ENCODE peak calls at places on chromosomes 12 and 14, in nine cellular contexts. R is fibroblast of villous mesenchyme, D is colonic mucosa, G is foreskin keratinocyte, X is fibroblast of mammary gland, W is endothelial cell of umbilical vein, F is OCI-LY7, M is thoracic aorta, N is tibial nerve. S is an unnamed sample.

GRCh38 chr12:42846782-42847181 is 257.2 kb upstream of the PRICKLE1 start:
- DNase-seq in R (peak), F (no peak), W (no peak), D (no peak), G (peak), X (peak), N (no peak), M (no peak), S (no peak)

GRCh38 chr14:80446356-80446755 is 235.1 kb upstream of the DIO2 start:
- DNase-seq in N (no peak), F (no peak), D (no peak), R (peak), X (peak), G (no peak), W (no peak), M (no peak), S (no peak)

GRCh38 chr14:54629183-54629582 is 62.3 kb downstream of the SAMD4A start:
- DNase-seq in W (no peak), D (no peak), R (no peak), N (no peak), M (no peak), G (no peak), X (no peak), F (no peak), S (no peak)

GRCh38 chr12:122730215-122731014 is at the start of gene HCAR1:
- DNase-seq in N (no peak), W (no peak), R (peak), D (no peak), F (no peak), X (peak), M (no peak), G (no peak), S (no peak)

GRCh38 chr14:104287301-104288009 is 149.1 kb downstream of the KIF26A start:
- DNase-seq in D (no peak), R (no peak), X (no peak), G (no peak), N (no peak), M (no peak), F (no peak), W (no peak), S (no peak)

GRCh38 chr14:73221945-73222344 is 15.4 kb upstream of the PAPLN start:
- DNase-seq in N (no peak), M (no peak), R (peak), W (peak), F (no peak), G (peak), X (peak), D (no peak), S (no peak)

GRCh38 chr12:128449146-128449894 is 182.3 kb downstream of the TMEM132C start:
- DNase-seq in G (peak), M (no peak), N (no peak), R (no peak), F (no peak), X (no peak), D (no peak), W (no peak), S (no peak)

GRCh38 chr14:55864890-55865655 is 253.1 kb upstream of the PELI2 start:
- DNase-seq in N (no peak), F (peak), G (no peak), W (no peak), M (no peak), D (no peak), X (no peak), R (no peak), S (no peak)

GRCh38 chr12:13666806-13667205 is 314.6 kb downstream of the GRIN2B start:
- DNase-seq in M (no peak), F (no peak), G (no peak), R (peak), W (no peak), D (no peak), N (no peak), X (no peak), S (no peak)

GRCh38 chr12:13661005-13661887 is 320.2 kb downstream of the GRIN2B start:
- DNase-seq in D (peak), N (peak), F (peak), R (peak), G (peak), M (no peak), X (peak), W (peak), S (no peak)
- TF ChIP-seq CTCF in D (peak), N (peak), F (peak), R (peak), G (peak), M (peak), X (peak), W (peak), S (peak)

GRCh38 chr14:93033983-93034670 is 81.6 kb downstream of the ITPK1 start:
- DNase-seq in N (no peak), R (no peak), G (no peak), W (no peak), X (no peak), D (no peak), F (peak), M (no peak), S (no peak)
- TF ChIP-seq CTCF in N (peak), R (peak), G (peak), W (peak), X (peak), D (peak), F (peak), M (no peak), S (peak)

GRCh38 chr14:87055007-87055406 is 938.0 kb downstream of the GALC start:
- DNase-seq in M (no peak), W (no peak), N (no peak), D (no peak), X (no peak), R (no peak), G (no peak), F (no peak), S (no peak)

GRCh38 chr14:87045956-87046355 is 947.0 kb downstream of the GALC start:
- DNase-seq in F (no peak), D (no peak), X (no peak), N (no peak), R (no peak), G (no peak), W (no peak), M (no peak), S (no peak)

GRCh38 chr14:87052646-87053225 is 940.2 kb downstream of the GALC start:
- DNase-seq in G (peak), W (no peak), N (no peak), M (no peak), D (no peak), R (no peak), X (no peak), F (no peak), S (no peak)

GRCh38 chr14:87046960-87047359 is 946.0 kb downstream of the GALC start:
- DNase-seq in R (no peak), D (no peak), G (no peak), W (no peak), F (no peak), N (no peak), X (no peak), M (no peak), S (no peak)

DNA sequence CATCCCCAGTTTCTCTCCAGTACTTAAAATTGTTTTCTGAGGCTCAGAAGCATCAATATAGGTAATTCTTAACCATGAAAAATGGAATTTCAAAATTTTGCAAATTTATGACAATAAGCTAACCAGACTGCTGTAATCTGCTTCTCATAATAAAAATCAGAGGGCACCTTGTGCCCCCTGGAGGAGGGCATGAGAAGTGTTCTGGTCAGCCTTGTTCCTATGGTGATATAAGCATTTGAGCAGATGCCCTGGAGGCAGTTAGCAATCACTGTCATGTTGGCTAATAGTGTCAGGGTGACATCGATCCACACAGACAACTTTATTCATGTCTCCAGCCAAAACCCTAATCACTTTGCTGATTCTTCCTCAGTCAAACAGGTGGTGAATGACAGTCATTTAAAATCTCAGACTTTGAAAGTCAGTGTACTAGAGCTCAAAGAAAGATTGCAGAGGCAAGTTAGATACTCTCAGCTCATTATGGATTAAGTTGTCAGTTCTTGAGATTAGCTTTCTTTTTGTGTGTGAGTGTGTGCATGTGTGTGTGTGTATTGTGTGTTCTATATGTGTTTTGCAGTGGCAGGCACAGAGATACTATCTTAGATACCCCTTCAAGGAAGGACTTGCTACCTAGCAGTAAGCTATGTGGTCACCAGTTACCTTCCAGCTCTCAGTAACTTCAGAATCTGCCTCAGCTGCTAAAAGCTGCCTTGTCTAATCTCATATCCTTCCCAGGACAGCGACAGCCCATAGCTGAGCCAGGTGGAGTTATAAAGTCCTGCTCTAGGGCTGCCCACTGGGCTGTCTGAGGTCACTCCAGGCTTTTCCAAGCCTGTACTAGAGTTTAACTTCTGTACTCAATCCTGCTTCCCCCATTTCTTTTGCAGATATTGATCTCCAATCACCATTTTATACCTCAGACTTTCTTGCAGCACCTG is 942.8 kb downstream of the GALC start:
- DNase-seq in M (no peak), G (peak), F (peak), D (no peak), X (peak), N (no peak), R (peak), W (no peak), S (no peak)
- TF ChIP-seq CTCF in M (no peak), G (peak), F (peak), D (no peak), X (peak), N (no peak), R (peak), W (no peak), S (peak)

GRCh38 chr12:49296836-49297694 is 2.1 kb downstream of the PRPH start:
- DNase-seq in M (no peak), F (no peak), W (no peak), G (peak), N (no peak), D (peak), R (no peak), X (no peak), S (no peak)
- TF ChIP-seq CTCF in M (no peak), F (peak), W (no peak), G (peak), N (no peak), D (peak), R (no peak), X (no peak), S (no peak)

GRCh38 chr14:33539918-33540357 is 410.9 kb downstream of the EGLN3 start:
- DNase-seq in W (peak), X (no peak), M (no peak), D (no peak), G (no peak), F (no peak), N (no peak), R (no peak), S (no peak)
- TF ChIP-seq CTCF in W (no peak), X (no peak), M (no peak), D (no peak), G (no peak), F (no peak), N (no peak), R (no peak), S (no peak)

GRCh38 chr14:74574706-74575105 is 37.3 kb downstream of the LTBP2 start:
- DNase-seq in N (no peak), X (no peak), M (no peak), R (no peak), D (no peak), W (no peak), F (peak), G (peak), S (no peak)

GRCh38 chr14:74574092-74574438 is 38.0 kb downstream of the LTBP2 start:
- DNase-seq in X (no peak), G (no peak), R (peak), M (no peak), D (no peak), N (no peak), F (no peak), W (no peak), S (no peak)

GRCh38 chr14:74572829-74573360 is 39.1 kb downstream of the LTBP2 start:
- DNase-seq in D (no peak), M (no peak), R (peak), N (no peak), W (peak), X (peak), G (peak), F (no peak), S (no peak)

GRCh38 chr14:74571901-74572828 is 39.9 kb downstream of the LTBP2 start:
- DNase-seq in W (peak), R (peak), M (no peak), D (no peak), G (peak), N (peak), F (no peak), X (peak), S (no peak)

GRCh38 chr14:74573421-74574091 is 38.5 kb downstream of the LTBP2 start:
- DNase-seq in F (no peak), W (peak), M (no peak), D (no peak), R (no peak), X (no peak), N (no peak), G (peak), S (no peak)
- TF ChIP-seq CTCF in F (no peak), W (no peak), M (no peak), D (no peak), R (no peak), X (no peak), N (no peak), G (peak), S (no peak)

GRCh38 chr12:120358412-120359158 is 10.4 kb downstream of the MSI1 start:
- DNase-seq in R (no peak), F (no peak), X (no peak), D (no peak), G (no peak), N (no peak), M (no peak), W (no peak), S (no peak)
- TF ChIP-seq CTCF in R (no peak), F (peak), X (no peak), D (no peak), G (peak), N (no peak), M (no peak), W (no peak), S (no peak)